ENCODE peak calls at places on chromosome 3, in ten cellular contexts. P is psoas muscle; Q is left cardiac atrium; Y is epithelial cell of esophagus; X is KBM-7; I is effector CD4-positive, alpha-beta T cell; E is NT2/D1; G is neural crest cell; S is body of pancreas; U is stimulated activated CD4-positive, alpha-beta T cell treated with anti-CD3 and anti-CD28 coated beads, Interleukin-2, amount 100 ng/mL, for 24 hours. M is an unnamed sample.

GRCh38 chr3:69649713-69650419 is 89.4 kb upstream of the MITF start:
- DNase-seq in I (no peak), E (no peak), U (no peak), X (no peak), P (no peak), G (no peak), Y (no peak), Q (no peak), S (no peak), M (no peak)

GRCh38 chr3:168029705-168030104 is 66.0 kb downstream of the GOLIM4 start:
- DNase-seq in X (no peak), I (no peak), E (no peak), Y (no peak), U (no peak), Q (no peak), S (no peak), P (no peak), G (no peak), M (no peak)

GRCh38 chr3:63092545-63092944 is 185.6 kb upstream of the SYNPR start:
- DNase-seq in Q (no peak), I (no peak), Y (no peak), X (no peak), G (no peak), S (no peak), U (no peak), P (no peak), E (no peak), M (no peak)

GRCh38 chr3:14761121-14761672 is 57.6 kb upstream of the FGD5 start:
- DNase-seq in Q (no peak), I (no peak), X (peak; percentile 95), P (no peak), Y (no peak), U (no peak), E (no peak), G (no peak), S (no peak), M (no peak)

GRCh38 chr3:181252626-181253025 is 263.1 kb upstream of the DNAJC19 start:
- DNase-seq in P (no peak), S (no peak), Y (peak; percentile 9), Q (no peak), G (no peak), E (no peak), I (no peak), X (no peak), U (no peak), M (no peak)

GRCh38 chr3:41277790-41278465 is 78.6 kb downstream of the CTNNB1 start:
- DNase-seq in U (no peak), G (no peak), Y (no peak), E (peak; percentile 28), S (no peak), I (no peak), X (no peak), P (no peak), Q (no peak), M (no peak)

GRCh38 chr3:18987862-18988447 is 160.4 kb upstream of the KCNH8 start:
- DNase-seq in I (no peak), P (no peak), U (no peak), X (no peak), Q (no peak), E (no peak), G (no peak), S (peak; percentile 13), Y (peak; percentile 2), M (no peak)

GRCh38 chr3:52121459-52121795 is 32.8 kb downstream of the POC1A start:
- DNase-seq in S (no peak), I (no peak), P (peak; percentile 62), X (peak; percentile 91), U (no peak), E (no peak), Y (no peak), G (no peak), Q (peak; percentile 47), M (peak; percentile 68)

GRCh38 chr3:113084777-113085176 is 94.0 kb downstream of the GTPBP8 start:
- DNase-seq in Q (no peak), I (no peak), X (peak; percentile 49), G (no peak), E (no peak), Y (peak; percentile 22), S (peak; percentile 38), P (no peak), U (no peak), M (peak; percentile 88)

GRCh38 chr3:71987089-71987735 is 202.3 kb upstream of the PROK2 start:
- DNase-seq in E (no peak), Y (no peak), Q (no peak), P (no peak), X (no peak), I (no peak), U (no peak), S (no peak), G (no peak), M (no peak)

GRCh38 chr3:42502429-42503250 is at the start of gene VIPR1:
- DNase-seq in X (peak; percentile 86), P (peak; percentile 73), G (peak; percentile 42), E (peak; percentile 81), Q (peak; percentile 80), U (peak; percentile 94), I (peak; percentile 91), Y (peak; percentile 92), S (peak; percentile 93), M (peak; percentile 71)

GRCh38 chr3:100136921-100137320 is 22.6 kb upstream of the FILIP1L start:
- DNase-seq in U (no peak), Y (no peak), P (no peak), E (no peak), S (no peak), G (no peak), X (no peak), Q (no peak), I (no peak), M (no peak)

GRCh38 chr3:73765878-73766564 is 141.3 kb upstream of the PDZRN3 start:
- DNase-seq in E (no peak), P (no peak), I (no peak), S (no peak), Q (no peak), Y (peak; percentile 34), G (no peak), X (no peak), U (no peak), M (no peak)

M was measured in sigmoid colon.